ENCODE peak calls at places on chromosomes 7 and 10, in seven cellular contexts. B is GF-D8, C is KBM-7, U is HEK293T, O is tibial nerve, M is lung microvascular endothelial cell, Q is ACHN. V is an unnamed sample.

GRCh38 chr10:63670291-63670898 is 149.2 kb downstream of the REEP3 start:
- DNase-seq in B (no peak), C (no peak), U (no peak), O (no peak), M (peak), Q (no peak), V (no peak)

GRCh38 chr7:98323597-98324322 is 42.3 kb downstream of the BRI3 start:
- DNase-seq in B (no peak), C (no peak), U (no peak), O (no peak), M (no peak), Q (no peak), V (no peak)

GRCh38 chr7:33062023-33062781 is at the start of gene NT5C3A:
- DNase-seq in B (no peak), C (no peak), U (peak), O (no peak), M (peak), Q (peak), V (peak)

GRCh38 chr10:132298038-132298935 is 9.5 kb downstream of the STK32C start:
- DNase-seq in B (no peak), C (no peak), U (no peak), O (no peak), M (no peak), Q (no peak), V (no peak)

GRCh38 chr7:29926216-29926615 is 63.4 kb downstream of the SCRN1 start:
- DNase-seq in B (no peak), C (no peak), U (no peak), O (no peak), M (no peak), Q (no peak), V (no peak)

GRCh38 chr10:12707461-12708185 is 293.9 kb downstream of the CCDC3 start:
- DNase-seq in B (no peak), C (peak), U (no peak), O (no peak), M (peak), Q (peak), V (peak)

GRCh38 chr10:5976689-5977470 is 463 bp downstream of the IL15RA start:
- DNase-seq in B (peak), C (peak), U (peak), O (no peak), M (peak), Q (peak), V (peak)

GRCh38 chr10:65684896-65685295 is 1240.9 kb upstream of the LRRTM3 start:
- DNase-seq in B (no peak), C (no peak), U (no peak), O (no peak), M (no peak), Q (no peak), V (no peak)

GRCh38 chr7:47634273-47634672 is 52.4 kb upstream of the TNS3 start:
- DNase-seq in B (no peak), C (no peak), U (no peak), O (no peak), M (no peak), Q (no peak), V (no peak)

GRCh38 chr7:1572111-1572510 is 2.3 kb upstream of the PSMG3 start:
- DNase-seq in B (no peak), C (no peak), U (no peak), O (no peak), M (no peak), Q (no peak), V (no peak)

GRCh38 chr10:97407211-97407951 is 6.2 kb upstream of the RRP12 start:
- DNase-seq in B (peak), C (peak), U (peak), O (no peak), M (peak), Q (peak), V (peak)

GRCh38 chr7:128084896-128085608 is 53.8 kb upstream of the LRRC4 start:
- DNase-seq in B (no peak), C (no peak), U (no peak), O (no peak), M (no peak), Q (no peak), V (no peak)

GRCh38 chr7:31327071-31327470 is 13.5 kb downstream of the NEUROD6 start:
- DNase-seq in B (no peak), C (no peak), U (no peak), O (no peak), M (no peak), Q (peak), V (no peak)

GRCh38 chr7:88219781-88220747 is at the start of gene SRI:
- DNase-seq in B (peak), C (peak), U (peak), O (peak), M (peak), Q (peak), V (peak)

GRCh38 chr7:81690251-81690650 is 79.6 kb downstream of the HGF start:
- DNase-seq in B (no peak), C (no peak), U (no peak), O (no peak), M (no peak), Q (no peak), V (no peak)

GRCh38 chr7:42002654-42003053 is 234.4 kb downstream of the GLI3 start:
- DNase-seq in B (no peak), C (no peak), U (no peak), O (no peak), M (no peak), Q (no peak), V (no peak)

GRCh38 chr10:4771554-4772201 is 54.3 kb upstream of the AKR1E2 start:
- DNase-seq in B (no peak), C (no peak), U (no peak), O (no peak), M (peak), Q (no peak), V (no peak)

GRCh38 chr7:158530800-158531609 is 56.6 kb downstream of the PTPRN2 start:
- DNase-seq in B (no peak), C (no peak), U (no peak), O (no peak), M (no peak), Q (no peak), V (no peak)

GRCh38 chr7:158025651-158026600 is 561.7 kb downstream of the PTPRN2 start:
- DNase-seq in B (no peak), C (no peak), U (no peak), O (no peak), M (no peak), Q (no peak), V (no peak)

GRCh38 chr7:96337519-96337918 is 15.6 kb upstream of the SLC25A13 start:
- DNase-seq in B (no peak), C (no peak), U (no peak), O (no peak), M (no peak), Q (no peak), V (no peak)

GRCh38 chr7:83415840-83416239 is 233.1 kb downstream of the SEMA3E start:
- DNase-seq in B (no peak), C (no peak), U (no peak), O (no peak), M (no peak), Q (no peak), V (no peak)

GRCh38 chr10:63376560-63377304 is 89.0 kb downstream of the JMJD1C start:
- DNase-seq in B (no peak), C (no peak), U (no peak), O (no peak), M (peak), Q (no peak), V (peak)

GRCh38 chr7:143408686-143409551 is at the start of gene EPHA1:
- DNase-seq in B (no peak), C (no peak), U (peak), O (no peak), M (no peak), Q (no peak), V (peak)

GRCh38 chr7:70670288-70670687 is 461.7 kb upstream of the GALNT17 start:
- DNase-seq in B (no peak), C (no peak), U (no peak), O (no peak), M (no peak), Q (no peak), V (no peak)

GRCh38 chr7:11231190-11231589 is 257.5 kb downstream of the PHF14 start:
- DNase-seq in B (no peak), C (no peak), U (no peak), O (no peak), M (no peak), Q (no peak), V (no peak)

GRCh38 chr10:124612611-124613498 is 131.3 kb downstream of the FAM53B start:
- DNase-seq in B (no peak), C (peak), U (no peak), O (no peak), M (peak), Q (peak), V (peak)

GRCh38 chr7:102077081-102077480 is 209.6 kb upstream of the SH2B2 start:
- DNase-seq in B (no peak), C (peak), U (no peak), O (no peak), M (no peak), Q (no peak), V (peak)

GRCh38 chr7:33710608-33711007 is 194.7 kb upstream of the BMPER start:
- DNase-seq in B (no peak), C (no peak), U (no peak), O (no peak), M (no peak), Q (no peak), V (no peak)

GRCh38 chr10:24034571-24034970 is 174.4 kb upstream of the KIAA1217 start:
- DNase-seq in B (no peak), C (no peak), U (no peak), O (no peak), M (no peak), Q (no peak), V (no peak)

GRCh38 chr10:59336632-59337031 is 25.7 kb downstream of the FAM13C start:
- DNase-seq in B (no peak), C (no peak), U (no peak), O (no peak), M (no peak), Q (no peak), V (no peak)

GRCh38 chr10:124646483-124647352 is 97.5 kb downstream of the FAM53B start:
- DNase-seq in B (no peak), C (no peak), U (no peak), O (peak), M (peak), Q (peak), V (peak)

V was measured in NB4.